ENCODE peak calls at places on chromosomes 5 and 9, in ten cellular contexts. N is fibroblast of pulmonary artery, S is Calu3, Q is uterus, B is RWPE1, U is AG04450, M is right lobe of liver, V is OCI-LY7, O is GM20000, Y is psoas muscle. J is an unnamed sample.

GRCh38 chr5:157743163-157744054 is at the start of gene LSM11:
- DNase-seq in M (peak; percentile 92), O (peak; percentile 98), N (peak; percentile 80), B (peak; percentile 98), Q (peak; percentile 93), Y (peak; percentile 92), U (no peak), S (peak; percentile 95), V (peak; percentile 91), J (peak; percentile 97)

GRCh38 chr5:56814361-56814962 is 887 bp upstream of the MAP3K1 start:
- DNase-seq in Q (peak; percentile 16), B (peak; percentile 15), U (no peak), Y (peak; percentile 52), V (peak; percentile 57), N (no peak), M (peak; percentile 75), S (peak; percentile 44), O (no peak), J (peak; percentile 42)

GRCh38 chr5:164672190-164672589 is 1166.8 kb downstream of the MAT2B start:
- DNase-seq in Q (no peak), U (no peak), N (no peak), Y (no peak), O (no peak), S (no peak), B (no peak), M (no peak), V (no peak), J (no peak)

GRCh38 chr9:120366646-120367019 is 213.3 kb downstream of the CDK5RAP2 start:
- DNase-seq in O (no peak), U (peak; percentile 75), M (no peak), S (peak; percentile 7), V (no peak), Q (no peak), N (peak; percentile 95), Y (no peak), B (peak; percentile 84), J (peak; percentile 76)

GRCh38 chr5:178527458-178528307 is 62.5 kb downstream of the COL23A1 start:
- DNase-seq in S (no peak), B (no peak), Q (no peak), O (no peak), Y (peak; percentile 86), V (no peak), U (no peak), N (no peak), M (no peak), J (no peak)

GRCh38 chr5:96952946-96953730 is 17.3 kb downstream of the LNPEP start:
- DNase-seq in S (no peak), V (no peak), U (no peak), B (no peak), O (no peak), M (no peak), N (no peak), Y (no peak), Q (no peak), J (no peak)

GRCh38 chr9:18923167-18923566 is 109.8 kb downstream of the SAXO1 start:
- DNase-seq in O (no peak), U (no peak), B (no peak), Q (no peak), M (no peak), V (no peak), S (no peak), Y (no peak), N (no peak), J (no peak)

GRCh38 chr9:109206670-109207069 is 39.6 kb upstream of the FRRS1L start:
- DNase-seq in U (no peak), B (no peak), Y (no peak), N (no peak), S (no peak), V (no peak), Q (no peak), O (no peak), M (no peak), J (no peak)

GRCh38 chr5:90161399-90161798 is 248.2 kb downstream of the CETN3 start:
- DNase-seq in M (peak; percentile 55), V (peak; percentile 1), Y (no peak), S (peak; percentile 70), N (peak; percentile 95), B (peak; percentile 30), O (peak; percentile 54), Q (no peak), U (no peak), J (peak; percentile 29)

GRCh38 chr9:2241875-2242741 is 227.0 kb downstream of the SMARCA2 start:
- DNase-seq in S (peak; percentile 78), Q (peak; percentile 89), Y (peak; percentile 83), U (peak; percentile 85), V (peak; percentile 89), O (peak; percentile 65), B (peak; percentile 37), M (peak; percentile 77), N (peak; percentile 95), J (peak; percentile 71)

GRCh38 chr5:180439911-180440769 is 54.0 kb upstream of the CNOT6 start:
- DNase-seq in Y (no peak), N (no peak), O (no peak), Q (no peak), U (no peak), V (no peak), S (no peak), B (no peak), M (no peak), J (no peak)

GRCh38 chr9:115035872-115036612 is 81.9 kb downstream of the TNC start:
- DNase-seq in N (peak; percentile 50), M (no peak), S (no peak), Y (no peak), B (peak; percentile 80), U (peak; percentile 47), Q (no peak), V (no peak), O (peak; percentile 63), J (no peak)

GRCh38 chr5:65871182-65871581 is 55.2 kb upstream of the ERBIN start:
- DNase-seq in M (no peak), Q (no peak), V (no peak), O (no peak), N (peak; percentile 29), Y (no peak), U (no peak), S (no peak), B (peak; percentile 73), J (peak; percentile 63)

GRCh38 chr9:7143801-7144200 is 386.0 kb downstream of the KDM4C start:
- DNase-seq in Q (no peak), O (no peak), S (no peak), V (no peak), M (no peak), B (no peak), N (no peak), Y (no peak), U (no peak), J (no peak)

DNA sequence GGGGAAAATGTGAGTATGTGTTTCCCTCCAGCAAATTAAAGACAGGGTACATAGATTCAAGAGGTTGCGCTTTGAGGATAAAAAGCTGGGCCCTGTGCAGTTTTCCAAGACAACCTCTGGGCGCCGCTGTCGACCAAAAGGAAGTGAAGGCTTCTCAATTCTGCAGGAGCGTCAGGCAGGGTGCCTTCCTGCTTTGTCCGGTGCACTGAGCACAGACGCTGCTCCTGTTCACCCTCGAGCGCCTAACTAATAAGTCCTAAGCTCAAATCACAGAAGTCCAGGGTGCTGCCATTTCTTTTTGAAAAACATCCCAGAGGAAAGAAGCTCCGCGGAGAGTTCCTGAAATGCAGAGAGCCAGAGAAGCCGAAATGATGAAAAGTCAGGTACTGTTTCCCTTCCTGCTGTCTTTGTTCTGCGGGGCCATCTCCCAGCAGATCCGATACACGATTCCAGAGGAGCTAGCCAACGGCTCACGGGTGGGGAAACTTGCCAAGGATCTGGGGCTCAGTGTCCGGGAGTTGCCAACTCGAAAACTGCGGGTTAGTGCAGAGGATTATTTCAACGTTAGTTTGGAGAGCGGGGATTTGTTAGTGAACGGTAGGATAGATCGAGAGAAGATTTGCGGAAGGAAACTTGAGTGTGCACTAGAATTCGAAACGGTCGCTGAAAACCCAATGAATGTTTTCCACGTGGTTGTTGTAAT is at the start of gene PCDHGB1:
- DNase-seq in Y (no peak), S (no peak), Q (no peak), V (peak; percentile 79), M (peak; percentile 29), N (peak; percentile 66), U (no peak), O (peak; percentile 85), B (peak; percentile 35), J (no peak)
- TF ChIP-seq CTCF in Y (peak; percentile 47), S (no peak), Q (no peak), V (peak; percentile 88), M (no peak), N (peak; percentile 55), U (peak; percentile 54), O (peak; percentile 67), B (peak; percentile 22), J (no peak)

GRCh38 chr9:22240619-22241018 is 206.0 kb upstream of the DMRTA1 start:
- DNase-seq in Y (no peak), B (peak; percentile 36), O (peak; percentile 49), N (peak; percentile 64), V (peak; percentile 60), S (no peak), Q (no peak), U (no peak), M (no peak), J (peak; percentile 76)

GRCh38 chr9:22238809-22239684 is 207.6 kb upstream of the DMRTA1 start:
- DNase-seq in Y (no peak), U (no peak), M (no peak), O (peak; percentile 25), N (peak; percentile 75), Q (no peak), V (peak; percentile 75), B (peak; percentile 33), S (no peak), J (peak; percentile 51)

GRCh38 chr9:22241611-22242010 is 205.0 kb upstream of the DMRTA1 start:
- DNase-seq in B (no peak), S (no peak), Q (no peak), U (no peak), Y (no peak), N (no peak), M (no peak), O (no peak), V (peak; percentile 10), J (no peak)

GRCh38 chr9:22241024-22241423 is 205.6 kb upstream of the DMRTA1 start:
- DNase-seq in M (no peak), B (no peak), S (no peak), U (no peak), N (no peak), Y (no peak), V (no peak), Q (no peak), O (no peak), J (no peak)

GRCh38 chr9:22244141-22245011 is 202.2 kb upstream of the DMRTA1 start:
- DNase-seq in N (peak; percentile 81), V (peak; percentile 70), B (peak; percentile 47), Q (no peak), O (peak; percentile 20), M (no peak), U (no peak), S (peak; percentile 63), Y (peak; percentile 45), J (peak; percentile 73)
- TF ChIP-seq CTCF in N (peak; percentile 80), V (peak; percentile 77), B (peak; percentile 91), Q (peak; percentile 47), O (peak; percentile 55), M (peak; percentile 42), U (peak; percentile 74), S (peak; percentile 40), Y (peak; percentile 53), J (peak; percentile 71)

GRCh38 chr9:99287641-99288040 is 65.6 kb downstream of the SEC61B start:
- DNase-seq in O (no peak), N (no peak), Y (no peak), V (no peak), U (no peak), M (no peak), B (no peak), Q (no peak), S (no peak), J (no peak)
- TF ChIP-seq CTCF in O (no peak), N (no peak), Y (no peak), V (no peak), U (no peak), M (no peak), B (no peak), Q (no peak), S (no peak), J (no peak)

GRCh38 chr9:92752812-92753404 is 11.7 kb downstream of the BICD2 start:
- DNase-seq in B (no peak), U (no peak), S (no peak), N (no peak), Q (no peak), M (no peak), O (no peak), V (no peak), Y (no peak), J (no peak)
- TF ChIP-seq CTCF in B (no peak), U (no peak), S (no peak), N (no peak), Q (no peak), M (no peak), O (no peak), V (no peak), Y (no peak), J (no peak)

J was measured in PC-3.